ENCODE peak calls at places on chromosomes 11 and 22, in seven cellular contexts. K, O, F, Q, T, G and N are unnamed samples.

GRCh38 chr11:26753738-26754504 is 32.1 kb upstream of the SLC5A12 start:
- DNase-seq in K (peak), O (no peak), F (peak), Q (no peak), T (no peak), G (peak), N (peak)

GRCh38 chr11:130611791-130612251 is 163.4 kb downstream of the ADAMTS15 start:
- DNase-seq in K (no peak), O (peak), F (no peak), Q (no peak), T (no peak), G (peak), N (no peak)

GRCh38 chr11:109971184-109971523 is 122.0 kb upstream of the ZC3H12C start:
- DNase-seq in K (no peak), O (peak), F (peak), Q (no peak), T (no peak), G (peak), N (peak)

GRCh38 chr11:125082611-125083311 is 19.7 kb downstream of the SLC37A2 start:
- DNase-seq in K (no peak), O (peak), F (no peak), Q (no peak), T (no peak), G (peak), N (no peak)

GRCh38 chr22:49164773-49165320 is 662.8 kb downstream of the BRD1 start:
- DNase-seq in K (no peak), O (no peak), F (no peak), Q (no peak), T (no peak), G (no peak), N (no peak)

GRCh38 chr11:24357620-24358386 is 139.1 kb upstream of the LUZP2 start:
- DNase-seq in K (no peak), O (no peak), F (no peak), Q (no peak), T (no peak), G (no peak), N (no peak)

GRCh38 chr11:33685061-33685460 is 15.6 kb downstream of the C11orf91 start:
- DNase-seq in K (no peak), O (no peak), F (no peak), Q (no peak), T (no peak), G (no peak), N (no peak)

GRCh38 chr22:38850941-38851849 is 7.4 kb upstream of the NPTXR start:
- DNase-seq in K (no peak), O (peak), F (no peak), Q (no peak), T (no peak), G (peak), N (no peak)

GRCh38 chr22:36328635-36329216 is 59.0 kb downstream of the MYH9 start:
- DNase-seq in K (no peak), O (no peak), F (no peak), Q (peak), T (no peak), G (peak), N (no peak)

GRCh38 chr11:69403556-69404215 is 77.8 kb upstream of the LINC01488 start:
- DNase-seq in K (no peak), O (no peak), F (no peak), Q (no peak), T (no peak), G (peak), N (no peak)

GRCh38 chr11:36567684-36568083 is at the start of gene RAG1:
- DNase-seq in K (no peak), O (no peak), F (no peak), Q (no peak), T (no peak), G (no peak), N (no peak)

GRCh38 chr11:48170176-48170839 is 46.3 kb upstream of the OR4B1 start:
- DNase-seq in K (no peak), O (no peak), F (no peak), Q (no peak), T (no peak), G (peak), N (no peak)

GRCh38 chr11:34719303-34719848 is 98.5 kb downstream of the EHF start:
- DNase-seq in K (no peak), O (no peak), F (no peak), Q (no peak), T (no peak), G (peak), N (no peak)

GRCh38 chr11:134483291-134483690 is 71.2 kb upstream of the B3GAT1 start:
- DNase-seq in K (no peak), O (no peak), F (no peak), Q (no peak), T (no peak), G (no peak), N (no peak)